ENCODE peak calls at places on chromosomes 1 and 21, in ten cellular contexts. V is Peyer's patch, G is upper lobe of right lung, S is sigmoid colon, T is H9, N is AG10803, C is fibroblast of pulmonary artery, J is NB4, P is pancreas, D is left ventricle myocardium inferior. U is an unnamed sample.

GRCh38 chr1:52503706-52504105 is 49.2 kb downstream of the TUT4 start:
- DNase-seq in C (no peak), J (no peak), D (no peak), V (no peak), G (no peak), N (no peak), P (no peak), S (no peak), T (no peak), U (no peak)

GRCh38 chr1:36771678-36772284 is 262.5 kb downstream of the GRIK3 start:
- DNase-seq in V (no peak), G (peak), N (no peak), J (no peak), C (no peak), T (peak), S (peak), P (no peak), D (no peak), U (no peak)

GRCh38 chr1:201845331-201846083 is 16.6 kb downstream of the IPO9 start:
- DNase-seq in V (no peak), N (peak), T (no peak), S (no peak), J (no peak), G (no peak), C (no peak), P (no peak), D (no peak), U (peak)

GRCh38 chr1:3772027-3772714 is 378 bp upstream of the SMIM1 start:
- DNase-seq in N (peak), P (peak), S (peak), C (peak), V (peak), T (peak), D (peak), G (peak), J (peak), U (peak)

GRCh38 chr1:63317814-63318156 is 4.6 kb upstream of the FOXD3 start:
- DNase-seq in N (no peak), C (no peak), S (no peak), V (no peak), P (no peak), T (no peak), J (no peak), G (no peak), D (no peak), U (no peak)

GRCh38 chr1:193185861-193186714 is at the start of gene B3GALT2:
- DNase-seq in G (no peak), T (no peak), V (peak), N (peak), P (peak), D (no peak), J (no peak), S (peak), C (peak), U (peak)

GRCh38 chr1:203379831-203380230 is 28.9 kb upstream of the FMOD start:
- DNase-seq in C (peak), N (peak), V (no peak), J (no peak), S (no peak), P (no peak), G (no peak), D (no peak), T (no peak), U (no peak)

GRCh38 chr1:62076286-62076685 is 118.4 kb upstream of the L1TD1 start:
- DNase-seq in N (peak), P (no peak), G (no peak), D (no peak), S (no peak), C (peak), J (no peak), V (no peak), T (no peak), U (peak)

GRCh38 chr21:41726970-41727783 is 39.7 kb downstream of the RIPK4 start:
- DNase-seq in D (peak), N (peak), P (no peak), C (peak), S (no peak), V (no peak), J (peak), G (no peak), T (no peak), U (peak)

GRCh38 chr1:107787299-107787698 is 177.7 kb downstream of the VAV3 start:
- DNase-seq in C (no peak), V (peak), J (peak), N (no peak), S (no peak), G (no peak), D (no peak), T (peak), P (no peak), U (no peak)

GRCh38 chr1:38941527-38942019 is at the start of gene RHBDL2:
- DNase-seq in P (peak), C (peak), G (peak), V (no peak), S (peak), T (peak), N (peak), D (peak), J (no peak), U (peak)

GRCh38 chr1:56867491-56867890 is 12.9 kb downstream of the C8A start:
- DNase-seq in N (no peak), C (no peak), P (peak), D (no peak), V (no peak), T (no peak), S (no peak), G (no peak), J (no peak), U (no peak)

GRCh38 chr21:33871171-33871570 is 44.4 kb downstream of the ATP5PO start:
- DNase-seq in C (peak), T (no peak), J (no peak), G (no peak), V (no peak), P (no peak), N (peak), D (no peak), S (no peak), U (peak)

GRCh38 chr1:155713054-155713453 is 24.2 kb downstream of the DAP3 start:
- DNase-seq in T (no peak), S (no peak), J (no peak), P (no peak), C (no peak), N (no peak), G (no peak), D (no peak), V (no peak), U (no peak)

GRCh38 chr1:181083842-181084605 is 4.5 kb upstream of the IER5 start:
- DNase-seq in S (peak), D (no peak), C (peak), N (peak), V (peak), P (peak), G (peak), J (peak), T (peak), U (no peak)

GRCh38 chr1:212490276-212490675 is 57.6 kb downstream of the NENF start:
- DNase-seq in T (no peak), G (no peak), S (no peak), N (no peak), V (no peak), J (no peak), C (no peak), P (no peak), D (no peak), U (no peak)

GRCh38 chr1:35577071-35577998 is 4.2 kb downstream of the TFAP2E start:
- DNase-seq in S (no peak), P (no peak), N (no peak), J (peak), C (no peak), V (peak), D (no peak), G (peak), T (peak), U (no peak)

GRCh38 chr1:20192364-20192763 is 6.0 kb upstream of the PLA2G2C start:
- DNase-seq in T (no peak), N (peak), G (no peak), P (no peak), J (no peak), C (peak), V (no peak), D (no peak), S (no peak), U (peak)

GRCh38 chr1:109229531-109230127 is 15.9 kb downstream of the SARS1 start:
- DNase-seq in N (no peak), V (no peak), T (peak), P (no peak), G (no peak), S (no peak), J (no peak), C (no peak), D (no peak), U (no peak)

GRCh38 chr1:60809204-60809985 is 273.0 kb upstream of the NFIA start:
- DNase-seq in P (no peak), N (peak), C (no peak), V (no peak), S (no peak), T (no peak), G (no peak), J (no peak), D (no peak), U (no peak)

GRCh38 chr1:203463469-203464062 is 12.0 kb upstream of the PRELP start:
- DNase-seq in N (peak), P (no peak), G (no peak), V (no peak), D (no peak), S (no peak), C (peak), T (no peak), J (no peak), U (peak)

GRCh38 chr1:33301273-33301984 is 19.5 kb downstream of the A3GALT2 start:
- DNase-seq in D (no peak), C (peak), N (peak), S (peak), V (peak), J (no peak), G (peak), P (no peak), T (no peak), U (peak)

GRCh38 chr1:27388337-27389005 is 4.0 kb upstream of the GPR3 start:
- DNase-seq in G (peak), D (peak), V (peak), J (peak), S (no peak), P (peak), T (peak), N (peak), C (peak), U (peak)

GRCh38 chr21:32412998-32413504 is 545 bp downstream of the EVA1C start:
- DNase-seq in G (peak), J (no peak), N (no peak), S (peak), C (peak), V (peak), T (no peak), D (peak), P (peak), U (no peak)

GRCh38 chr1:117971777-117972176 is 42.2 kb downstream of the WDR3 start:
- DNase-seq in J (no peak), N (no peak), P (no peak), S (no peak), V (no peak), D (no peak), C (no peak), G (no peak), T (no peak), U (no peak)

GRCh38 chr1:117964290-117965038 is 34.9 kb downstream of the WDR3 start:
- DNase-seq in J (no peak), P (no peak), C (peak), T (no peak), V (no peak), S (no peak), G (no peak), N (no peak), D (no peak), U (no peak)

GRCh38 chr1:117967900-117968299 is 38.4 kb downstream of the WDR3 start:
- DNase-seq in G (no peak), D (no peak), N (peak), C (peak), V (no peak), S (no peak), P (no peak), T (no peak), J (no peak), U (no peak)

GRCh38 chr1:117970251-117970650 is 40.7 kb downstream of the WDR3 start:
- DNase-seq in N (no peak), S (no peak), G (no peak), C (no peak), V (no peak), P (no peak), D (no peak), T (no peak), J (no peak), U (no peak)

DNA sequence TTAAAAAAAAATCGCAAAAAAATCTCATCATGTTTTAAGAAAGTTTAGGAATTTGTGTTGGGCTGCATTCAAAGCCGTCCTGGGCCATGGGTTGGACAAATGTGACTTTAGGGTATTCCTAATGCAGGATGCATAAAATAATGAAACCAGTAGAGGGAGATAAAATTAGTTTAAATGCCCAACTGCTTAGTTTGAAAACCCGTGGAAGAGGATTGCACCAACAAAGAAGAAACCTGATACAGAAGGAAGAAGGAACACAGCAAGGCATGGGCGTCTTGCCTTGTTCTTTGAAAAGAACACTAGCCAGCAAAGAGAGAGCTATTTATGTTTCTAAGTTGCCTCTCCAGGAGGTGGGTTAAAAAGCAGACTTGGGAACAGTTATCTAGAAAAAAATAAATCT is 37.9 kb downstream of the WDR3 start:
- DNase-seq in N (peak), S (no peak), D (no peak), T (no peak), J (peak), P (no peak), G (no peak), C (peak), V (no peak), U (peak)
- TF ChIP-seq CTCF in N (peak), S (no peak), D (no peak), T (peak), J (no peak), P (no peak), G (peak), C (peak), V (no peak), U (peak)

GRCh38 chr1:58848818-58849411 is 65.1 kb upstream of the JUN start:
- DNase-seq in S (peak), N (peak), J (peak), C (peak), G (peak), T (peak), V (peak), P (peak), D (peak), U (peak)
- TF ChIP-seq CTCF in S (no peak), N (peak), J (no peak), C (peak), G (peak), T (no peak), V (no peak), P (no peak), D (no peak), U (peak)

GRCh38 chr1:40766017-40766416 is 17.6 kb upstream of the KCNQ4 start:
- DNase-seq in G (no peak), C (no peak), J (no peak), D (no peak), N (no peak), S (no peak), V (no peak), T (no peak), P (no peak), U (no peak)
- TF ChIP-seq CTCF in G (no peak), C (no peak), J (no peak), D (no peak), N (no peak), S (no peak), V (no peak), T (no peak), P (no peak), U (no peak)

GRCh38 chr1:53592985-53593757 is 134.0 kb downstream of the DMRTB1 start:
- DNase-seq in V (peak), P (no peak), T (no peak), N (no peak), J (no peak), C (no peak), S (no peak), G (peak), D (no peak), U (no peak)

GRCh38 chr1:53594391-53595180 is 135.4 kb downstream of the DMRTB1 start:
- DNase-seq in P (no peak), V (no peak), N (no peak), S (no peak), T (no peak), C (no peak), D (no peak), G (peak), J (no peak), U (no peak)

GRCh38 chr1:53592521-53592982 is 133.4 kb downstream of the DMRTB1 start:
- DNase-seq in P (peak), J (no peak), S (peak), C (peak), G (peak), N (peak), V (peak), D (no peak), T (peak), U (peak)

GRCh38 chr1:53591924-53592323 is 132.7 kb downstream of the DMRTB1 start:
- DNase-seq in C (no peak), G (peak), N (no peak), V (no peak), S (peak), D (no peak), P (no peak), J (no peak), T (no peak), U (no peak)

GRCh38 chr1:53593758-53594380 is 134.7 kb downstream of the DMRTB1 start:
- DNase-seq in N (no peak), S (peak), C (peak), V (no peak), D (peak), J (no peak), G (peak), T (peak), P (no peak), U (no peak)
- TF ChIP-seq CTCF in N (no peak), S (peak), C (peak), V (no peak), D (peak), J (no peak), G (peak), T (peak), P (no peak), U (peak)

GRCh38 chr1:185317886-185318310 is 855 bp upstream of the IVNS1ABP start:
- DNase-seq in J (no peak), P (peak), V (peak), D (no peak), S (peak), G (no peak), N (peak), T (peak), C (no peak), U (peak)
- TF ChIP-seq CTCF in J (no peak), P (no peak), V (peak), D (no peak), S (no peak), G (no peak), N (no peak), T (peak), C (no peak), U (no peak)

GRCh38 chr1:171655215-171656116 is 3.0 kb upstream of the MYOC start:
- DNase-seq in C (peak), G (no peak), V (peak), N (peak), D (peak), P (peak), J (peak), S (peak), T (peak), U (peak)
- TF ChIP-seq CTCF in C (peak), G (peak), V (no peak), N (peak), D (peak), P (no peak), J (peak), S (peak), T (peak), U (peak)

DNA sequence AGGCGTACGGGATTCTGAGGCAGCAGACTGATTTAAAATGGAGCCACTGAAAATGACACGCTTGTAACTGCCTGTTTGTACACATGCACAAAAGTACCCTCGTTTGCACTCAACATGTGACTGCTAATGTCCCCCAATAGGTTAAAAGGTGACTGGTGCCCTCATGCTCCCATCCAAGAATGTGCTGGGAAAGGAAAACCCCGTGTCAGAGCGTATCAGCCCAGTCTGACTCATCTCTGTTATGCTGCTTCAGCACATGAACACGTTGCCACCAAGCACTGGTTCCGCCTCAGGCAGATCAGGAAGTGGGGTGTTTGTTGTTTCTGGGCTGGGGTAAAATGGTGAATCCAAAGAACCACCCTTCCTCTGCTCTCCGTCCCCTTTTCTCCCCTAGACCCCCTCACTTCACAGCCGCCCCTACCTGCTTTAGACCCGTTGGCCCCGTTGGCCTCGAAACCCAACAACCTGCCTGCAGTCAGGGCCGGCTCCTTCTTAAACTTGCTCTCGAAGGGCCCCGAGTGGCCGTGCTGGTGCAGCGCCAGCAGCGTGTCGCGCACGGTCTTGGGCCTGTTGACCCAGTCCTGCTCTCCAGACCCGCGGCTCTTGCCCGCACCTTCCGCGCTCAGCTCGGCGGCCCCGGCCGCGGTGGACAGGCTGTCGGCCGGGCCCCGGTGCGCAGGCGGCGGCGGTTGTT is 1.8 kb downstream of the IRF2BP2 start:
- DNase-seq in J (peak), N (peak), C (peak), G (peak), V (peak), P (peak), T (peak), D (peak), S (peak), U (peak)
- TF ChIP-seq CTCF in J (no peak), N (no peak), C (no peak), G (no peak), V (peak), P (no peak), T (no peak), D (no peak), S (peak), U (peak)

GRCh38 chr1:58781541-58782307 is 2.1 kb downstream of the JUN start:
- DNase-seq in G (peak), C (peak), T (peak), P (peak), S (peak), V (peak), N (peak), J (peak), D (peak), U (peak)
- TF ChIP-seq CTCF in G (peak), C (peak), T (peak), P (peak), S (peak), V (peak), N (peak), J (peak), D (peak), U (peak)

GRCh38 chr1:235633220-235633540 is 16.4 kb downstream of the GNG4 start:
- DNase-seq in N (no peak), J (no peak), S (peak), P (no peak), T (no peak), G (no peak), D (no peak), V (peak), C (no peak), U (no peak)
- TF ChIP-seq CTCF in N (no peak), J (no peak), S (no peak), P (no peak), T (no peak), G (no peak), D (no peak), V (no peak), C (no peak), U (no peak)